ENCODE peak calls at places on chromosomes 2 and 18, in nine cellular contexts. A is hippocampal formation; V is progenitor cell of endocrine pancreas; L is activated CD4-positive, alpha-beta T cell treated with anti-CD3 and anti-CD28 coated beads, Interleukin-2, amount 50 U/mL, for 1 hour; J is KBM-7; C is cardiac fibroblast; B is NB4; P is Calu3; Q is left colon. W is an unnamed sample.

GRCh38 chr2:66013456-66013855 is 421.5 kb upstream of the MEIS1 start:
- DNase-seq in A (no peak), L (no peak), P (peak), C (peak), Q (no peak), B (no peak), V (no peak), J (no peak), W (no peak)

GRCh38 chr2:212956665-212957064 is 194.7 kb downstream of the IKZF2 start:
- DNase-seq in A (no peak), P (no peak), V (no peak), C (no peak), J (no peak), B (no peak), Q (no peak), L (no peak), W (no peak)

GRCh38 chr18:60980422-60981005 is 352.7 kb upstream of the CDH20 start:
- DNase-seq in A (no peak), P (no peak), Q (no peak), V (no peak), B (no peak), L (no peak), J (no peak), C (no peak), W (no peak)

GRCh38 chr2:236715077-236715476 is 145.5 kb downstream of the ACKR3 start:
- DNase-seq in L (no peak), C (no peak), V (no peak), J (no peak), P (no peak), Q (peak), B (no peak), A (no peak), W (no peak)

GRCh38 chr2:210655229-210655628 is 98.8 kb downstream of the CPS1 start:
- DNase-seq in Q (no peak), B (no peak), A (no peak), V (no peak), J (no peak), C (peak), L (no peak), P (no peak), W (no peak)

GRCh38 chr2:161243312-161243711 is 64.9 kb upstream of the PSMD14 start:
- DNase-seq in A (no peak), Q (no peak), C (no peak), L (no peak), B (no peak), V (no peak), P (no peak), J (no peak), W (no peak)

GRCh38 chr2:234603619-234604018 is 106.7 kb upstream of the ARL4C start:
- DNase-seq in A (no peak), J (no peak), B (no peak), C (no peak), V (no peak), Q (no peak), L (no peak), P (no peak), W (peak)

GRCh38 chr2:230738391-230738811 is 25.8 kb downstream of the CAB39 start:
- DNase-seq in J (peak), Q (no peak), A (no peak), C (peak), V (no peak), P (no peak), L (no peak), B (peak), W (no peak)

GRCh38 chr2:222878877-222879601 is 18.2 kb downstream of the ACSL3 start:
- DNase-seq in P (peak), A (no peak), C (peak), B (no peak), V (no peak), Q (no peak), J (no peak), L (no peak), W (peak)

GRCh38 chr2:29064746-29065478 is 9.4 kb downstream of the PCARE start:
- DNase-seq in Q (no peak), B (no peak), L (no peak), C (no peak), V (no peak), P (no peak), A (peak), J (no peak), W (peak)

GRCh38 chr2:64467463-64467843 is 13.5 kb downstream of the LGALSL start:
- DNase-seq in J (peak), C (no peak), B (peak), L (no peak), V (no peak), P (no peak), A (peak), Q (no peak), W (no peak)

GRCh38 chr2:219572237-219573001 is at the start of gene INHA:
- DNase-seq in J (no peak), C (no peak), P (no peak), Q (no peak), V (no peak), A (no peak), L (no peak), B (no peak), W (peak)

GRCh38 chr2:240387669-240388358 is 47.6 kb upstream of the GPC1 start:
- DNase-seq in L (no peak), V (no peak), P (peak), J (no peak), Q (peak), C (peak), A (peak), B (peak), W (peak)

GRCh38 chr18:68705119-68705518 is 9.8 kb downstream of the TMX3 start:
- DNase-seq in C (no peak), Q (no peak), B (no peak), V (no peak), A (no peak), P (no peak), J (no peak), L (no peak), W (no peak)

GRCh38 chr2:222052934-222053367 is 245.8 kb downstream of the PAX3 start:
- DNase-seq in L (no peak), Q (peak), J (peak), B (peak), A (no peak), V (no peak), C (no peak), P (peak), W (no peak)

GRCh38 chr18:13446581-13447470 is 228.3 kb downstream of the LDLRAD4 start:
- DNase-seq in A (no peak), P (no peak), C (no peak), J (no peak), Q (no peak), V (no peak), L (no peak), B (no peak), W (no peak)

GRCh38 chr2:43495727-43496126 is 100.1 kb downstream of the THADA start:
- DNase-seq in C (peak), A (no peak), P (peak), Q (no peak), B (no peak), J (no peak), V (no peak), L (no peak), W (no peak)

GRCh38 chr2:209922116-209922515 is 80.3 kb upstream of the RPE start:
- DNase-seq in B (no peak), C (peak), V (no peak), P (no peak), Q (no peak), A (no peak), J (no peak), L (no peak), W (no peak)

GRCh38 chr2:62826141-62826540 is 120.6 kb downstream of the EHBP1 start:
- DNase-seq in P (no peak), V (no peak), C (peak), A (no peak), J (no peak), Q (no peak), B (no peak), L (no peak), W (no peak)

GRCh38 chr18:21904856-21905255 is 164.3 kb downstream of the MIB1 start:
- DNase-seq in V (no peak), L (no peak), B (no peak), Q (peak), P (no peak), C (no peak), J (no peak), A (no peak), W (no peak)